ENCODE peak calls at places on chromosomes 13 and 19, in nine cellular contexts. Y is NCI-H2227 treated with DMSO at 0.1 percent for 48 hours; D is stimulated activated CD4-positive, alpha-beta T cell treated with anti-CD3 and anti-CD28 coated beads, Interleukin-4, amount 100 ng/mL, for 48 hours; P is stimulated activated CD8-positive, alpha-beta memory T cell treated with anti-CD3 and anti-CD28 coated beads, Interleukin-7, amount 100 ng/mL, for 48 hours; Q is fibroblast of pulmonary artery; Z is GM12891; C is ELF-1; R is upper lobe of right lung; I is GM13977. U is an unnamed sample.

GRCh38 chr13:73204916-73205315 is 146.1 kb downstream of the KLF5 start:
- DNase-seq in Q (no peak), D (no peak), P (no peak), Z (no peak), I (no peak), R (no peak), Y (no peak), C (no peak), U (no peak)

GRCh38 chr19:16737909-16738308 is 18.3 kb downstream of the NWD1 start:
- DNase-seq in R (no peak), C (no peak), D (no peak), Q (peak), Z (no peak), P (no peak), Y (no peak), I (no peak), U (no peak)

GRCh38 chr13:113006660-113007059 is 37.6 kb downstream of the MCF2L start:
- DNase-seq in P (no peak), Q (no peak), Z (no peak), R (no peak), I (no peak), C (no peak), D (no peak), Y (no peak), U (no peak)

GRCh38 chr19:22595918-22596341 is 38.2 kb upstream of the ZNF492 start:
- DNase-seq in Q (no peak), D (no peak), C (no peak), I (no peak), R (no peak), Z (no peak), P (no peak), Y (no peak), U (no peak)

GRCh38 chr13:43782686-43783085 is 4.1 kb downstream of the ENOX1 start:
- DNase-seq in D (no peak), C (no peak), I (no peak), R (no peak), Z (no peak), P (no peak), Q (no peak), Y (no peak), U (no peak)

GRCh38 chr13:111897178-111897845 is 169.6 kb upstream of the SOX1 start:
- DNase-seq in I (no peak), C (no peak), Z (no peak), D (no peak), P (no peak), R (no peak), Q (no peak), Y (no peak), U (no peak)

GRCh38 chr19:38134538-38135149 is 89.4 kb downstream of the DPF1 start:
- DNase-seq in P (no peak), I (peak), Z (no peak), R (no peak), Y (no peak), D (peak), C (peak), Q (peak), U (no peak)

GRCh38 chr19:3415695-3416094 is 49.3 kb downstream of the NFIC start:
- DNase-seq in C (no peak), D (no peak), I (no peak), R (no peak), Z (no peak), P (no peak), Y (no peak), Q (no peak), U (no peak)

GRCh38 chr19:30215248-30215647 is 156.9 kb upstream of the ZNF536 start:
- DNase-seq in C (no peak), I (no peak), R (no peak), D (no peak), P (no peak), Y (no peak), Z (no peak), Q (no peak), U (no peak)

GRCh38 chr19:16435238-16435911 is 36.4 kb downstream of the EPS15L1 start:
- DNase-seq in I (no peak), Y (no peak), Q (peak), P (no peak), C (peak), Z (no peak), D (no peak), R (no peak), U (peak)

GRCh38 chr13:95254341-95254740 is 46.9 kb downstream of the ABCC4 start:
- DNase-seq in P (no peak), Y (no peak), I (no peak), Q (no peak), Z (no peak), R (no peak), C (no peak), D (no peak), U (no peak)

GRCh38 chr13:99797716-99798115 is 173.9 kb downstream of the ZIC5 start:
- DNase-seq in D (no peak), P (no peak), Q (no peak), Z (no peak), C (peak), I (no peak), Y (no peak), R (no peak), U (no peak)

GRCh38 chr13:30088312-30088855 is 219.0 kb downstream of the KATNAL1 start:
- DNase-seq in Y (no peak), R (no peak), P (no peak), D (no peak), Z (no peak), Q (no peak), I (no peak), C (no peak), U (no peak)

GRCh38 chr13:90222758-90223157 is 1124.7 kb upstream of the MIR17HG start:
- DNase-seq in C (no peak), Q (no peak), I (no peak), Y (no peak), P (no peak), Z (no peak), R (no peak), D (no peak), U (no peak)

GRCh38 chr13:66859078-66859477 is 371.1 kb downstream of the PCDH9 start:
- DNase-seq in Q (peak), R (no peak), I (no peak), Z (no peak), P (no peak), Y (no peak), C (no peak), D (no peak), U (no peak)

GRCh38 chr19:615619-616018 is 17.7 kb downstream of the POLRMT start:
- DNase-seq in Q (no peak), C (no peak), Y (no peak), Z (no peak), P (no peak), R (no peak), I (no peak), D (no peak), U (no peak)

GRCh38 chr19:41866284-41866683 is 6.2 kb downstream of the RPS19 start:
- DNase-seq in Z (no peak), Q (no peak), R (no peak), C (peak), P (no peak), Y (no peak), I (no peak), D (no peak), U (no peak)

GRCh38 chr13:107845911-107846310 is 369.4 kb downstream of the LIG4 start:
- DNase-seq in R (no peak), I (no peak), Y (no peak), Q (no peak), Z (no peak), C (no peak), D (no peak), P (no peak), U (no peak)

GRCh38 chr13:67880916-67881315 is 650.8 kb upstream of the PCDH9 start:
- DNase-seq in R (no peak), Z (no peak), C (no peak), I (no peak), D (no peak), Q (no peak), Y (no peak), P (no peak), U (no peak)

GRCh38 chr13:40974460-40975407 is 44.4 kb downstream of the ELF1 start:
- DNase-seq in P (no peak), D (peak), I (no peak), C (peak), Y (no peak), R (no peak), Z (no peak), Q (peak), U (no peak)

GRCh38 chr19:49553451-49554271 is 25.9 kb downstream of the RCN3 start:
- DNase-seq in P (no peak), D (peak), Y (no peak), Q (peak), R (no peak), C (no peak), I (no peak), Z (no peak), U (no peak)

GRCh38 chr19:29644179-29644578 is 21.1 kb upstream of the PLEKHF1 start:
- DNase-seq in D (no peak), R (no peak), I (no peak), Q (no peak), P (no peak), C (no peak), Y (no peak), Z (no peak), U (no peak)

GRCh38 chr13:99436013-99436412 is 65.3 kb upstream of the TM9SF2 start:
- DNase-seq in C (no peak), D (no peak), P (no peak), Q (no peak), Y (no peak), R (no peak), Z (no peak), I (no peak), U (no peak)

GRCh38 chr13:60583196-60583908 is 186.3 kb downstream of the TDRD3 start:
- DNase-seq in R (no peak), Y (peak), D (no peak), I (no peak), Q (peak), P (no peak), Z (no peak), C (peak), U (no peak)

GRCh38 chr19:46732966-46733692 is 12.7 kb upstream of the FKRP start:
- DNase-seq in Z (no peak), Q (no peak), Y (no peak), I (no peak), P (no peak), D (no peak), C (no peak), R (peak), U (peak)

GRCh38 chr13:98285317-98285716 is 108.2 kb upstream of the RNF113B start:
- DNase-seq in I (no peak), Y (no peak), P (no peak), Q (no peak), D (no peak), Z (no peak), C (no peak), R (no peak), U (no peak)

GRCh38 chr19:29379257-29379986 is 146.4 kb upstream of the VSTM2B start:
- DNase-seq in Z (no peak), C (no peak), I (no peak), Q (no peak), D (no peak), P (no peak), R (no peak), Y (no peak), U (no peak)

GRCh38 chr19:6364353-6364752 is 3.0 kb downstream of the CLPP start:
- DNase-seq in Y (no peak), I (no peak), Q (no peak), R (no peak), Z (no peak), C (no peak), D (no peak), P (no peak), U (no peak)

GRCh38 chr19:39403331-39404312 is 3.0 kb upstream of the ZFP36 start:
- DNase-seq in Z (peak), P (peak), Y (peak), I (peak), D (peak), R (peak), Q (peak), C (peak), U (peak)

GRCh38 chr13:108911807-108912206 is 282.4 kb downstream of the MYO16 start:
- DNase-seq in D (no peak), R (no peak), P (no peak), I (no peak), C (no peak), Y (no peak), Z (no peak), Q (no peak), U (no peak)

GRCh38 chr19:32037998-32038732 is 307.2 kb upstream of the ZNF507 start:
- DNase-seq in I (no peak), P (no peak), C (no peak), R (no peak), D (no peak), Q (no peak), Z (no peak), Y (no peak), U (no peak)

GRCh38 chr13:72656357-72656756 is 71.1 kb downstream of the MZT1 start:
- DNase-seq in Q (no peak), Y (no peak), I (no peak), D (no peak), R (no peak), P (no peak), Z (no peak), C (no peak), U (no peak)

GRCh38 chr13:48560657-48561337 is 27.9 kb upstream of the RCBTB2 start:
- DNase-seq in P (no peak), R (no peak), Y (no peak), I (no peak), Q (no peak), Z (no peak), D (no peak), C (no peak), U (no peak)